ENCODE peak calls at places on chromosomes 2 and 18, in four cellular contexts. I is COR-L47, H is B cell, Q is sciatic nerve. J is an unnamed sample.

GRCh38 chr2:45259547-45260160 is 250.4 kb upstream of the SIX2 start:
- DNase-seq in I (no peak), H (no peak), Q (no peak), J (no peak)

GRCh38 chr2:175167076-175167791 is 769 bp downstream of the ATF2 start:
- DNase-seq in I (peak), H (no peak), Q (peak), J (no peak)

GRCh38 chr2:1455466-1455865 is 42.2 kb downstream of the TPO start:
- DNase-seq in I (no peak), H (no peak), Q (no peak), J (no peak)

GRCh38 chr2:223697921-223698645 is 95.9 kb upstream of the SCG2 start:
- DNase-seq in I (no peak), H (no peak), Q (no peak), J (no peak)

GRCh38 chr2:160324161-160324768 is 124.2 kb upstream of the ITGB6 start:
- DNase-seq in I (peak), H (peak), Q (peak), J (no peak)

GRCh38 chr18:29034113-29034856 is 857.4 kb upstream of the CDH2 start:
- DNase-seq in I (no peak), H (no peak), Q (no peak), J (no peak)

GRCh38 chr2:43576983-43577892 is 18.6 kb downstream of the THADA start:
- DNase-seq in I (peak), H (no peak), Q (no peak), J (no peak)

GRCh38 chr2:58851598-58851997 is 610.5 kb upstream of the FANCL start:
- DNase-seq in I (no peak), H (no peak), Q (no peak), J (no peak)

GRCh38 chr18:34122724-34123334 is 101.9 kb downstream of the NOL4 start:
- DNase-seq in I (peak), H (no peak), Q (no peak), J (no peak)

GRCh38 chr2:228599297-228599696 is 417.8 kb upstream of the SPHKAP start:
- DNase-seq in I (no peak), H (no peak), Q (no peak), J (no peak)

GRCh38 chr2:238158018-238158806 is 558 bp upstream of the ERFE start:
- DNase-seq in I (no peak), H (no peak), Q (no peak), J (no peak)

GRCh38 chr2:195356026-195356425 is 301.0 kb upstream of the SLC39A10 start:
- DNase-seq in I (no peak), H (no peak), Q (no peak), J (no peak)

GRCh38 chr2:101679037-101679726 is 18.3 kb upstream of the MAP4K4 start:
- DNase-seq in I (no peak), H (no peak), Q (no peak), J (no peak)

GRCh38 chr18:12679183-12679786 is 21.4 kb upstream of the SPIRE1 start:
- DNase-seq in I (no peak), H (no peak), Q (peak), J (no peak)

GRCh38 chr2:165758276-165758675 is 35.8 kb downstream of the GALNT3 start:
- DNase-seq in I (peak), H (no peak), Q (no peak), J (no peak)

GRCh38 chr2:101175991-101176390 is 24.8 kb upstream of the TBC1D8 start:
- DNase-seq in I (no peak), H (no peak), Q (no peak), J (no peak)

GRCh38 chr2:65922030-65922429 is 489.6 kb upstream of the SPRED2 start:
- DNase-seq in I (no peak), H (no peak), Q (no peak), J (no peak)

GRCh38 chr2:194992648-194993047 is 664.4 kb upstream of the SLC39A10 start:
- DNase-seq in I (no peak), H (no peak), Q (no peak), J (no peak)

GRCh38 chr2:235106874-235107639 is 155.2 kb downstream of the SH3BP4 start:
- DNase-seq in I (peak), H (no peak), Q (peak), J (no peak)

GRCh38 chr18:42446195-42446594 is 491.2 kb downstream of the PIK3C3 start:
- DNase-seq in I (no peak), H (no peak), Q (no peak), J (no peak)

GRCh38 chr2:161415041-161415440 is 1.1 kb upstream of the TBR1 start:
- DNase-seq in I (peak), H (no peak), Q (no peak), J (no peak)

GRCh38 chr2:177467646-177468045 is 75.1 kb downstream of the AGPS start:
- DNase-seq in I (no peak), H (no peak), Q (no peak), J (no peak)

GRCh38 chr2:125310671-125311364 is 1285.7 kb downstream of the CNTNAP5 start:
- DNase-seq in I (no peak), H (no peak), Q (no peak), J (no peak)

GRCh38 chr2:227153766-227154486 is 10.1 kb downstream of the COL4A4 start:
- DNase-seq in I (no peak), H (no peak), Q (no peak), J (no peak)

GRCh38 chr2:240797500-240797895 is 22.5 kb downstream of the KIF1A start:
- DNase-seq in I (no peak), H (no peak), Q (no peak), J (no peak)

GRCh38 chr2:26008095-26008494 is 25.8 kb upstream of the RAB10 start:
- DNase-seq in I (no peak), H (no peak), Q (no peak), J (no peak)

GRCh38 chr18:7139409-7139808 is 21.8 kb upstream of the LAMA1 start:
- DNase-seq in I (no peak), H (no peak), Q (no peak), J (no peak)

GRCh38 chr2:176328149-176328548 is 58.9 kb downstream of the MTX2 start:
- DNase-seq in I (no peak), H (no peak), Q (no peak), J (no peak)

GRCh38 chr2:159044804-159045286 is 76.4 kb downstream of the TANC1 start:
- DNase-seq in I (no peak), H (no peak), Q (no peak), J (no peak)

GRCh38 chr2:23050388-23050787 is 334.6 kb upstream of the KLHL29 start:
- DNase-seq in I (no peak), H (no peak), Q (no peak), J (no peak)

GRCh38 chr18:5556317-5556974 is 12.6 kb upstream of the EPB41L3 start:
- DNase-seq in I (no peak), H (no peak), Q (no peak), J (no peak)